ENCODE peak calls at places on chromosomes 12 and 14, in eight cellular contexts. T is IMR-90, N is colonic mucosa, W is GM23248, Q is fibroblast of lung, D is astrocyte, S is GM12878, B is HCT116. F is an unnamed sample. For H3K4me1, the result is how much of the 10 kb centered on the place peaks cover.

GRCh38 chr12:55684761-55685370 is 22.8 kb downstream of the ITGA7 start:
- DNase-seq in S (no peak), T (no peak), N (no peak), Q (no peak), W (no peak), D (no peak), B (no peak), F (no peak)

GRCh38 chr12:103247531-103247930 is 248.2 kb downstream of the C12orf42 start:
- DNase-seq in W (no peak), Q (no peak), N (no peak), D (no peak), S (no peak), T (no peak), B (no peak), F (no peak)

GRCh38 chr14:37230551-37231194 is 32.9 kb downstream of the MIPOL1 start:
- DNase-seq in D (peak), B (peak), Q (peak), W (peak), N (no peak), S (no peak), T (peak), F (peak)

GRCh38 chr14:51014086-51014485 is 69.8 kb upstream of the PYGL start:
- DNase-seq in T (peak), N (no peak), S (no peak), Q (peak), B (no peak), W (peak), D (peak), F (peak)

GRCh38 chr14:68749487-68750475 is 43.1 kb downstream of the ZFP36L1 start:
- DNase-seq in B (no peak), T (peak), D (peak), N (no peak), Q (peak), W (no peak), S (no peak), F (no peak)

GRCh38 chr14:99316281-99317163 is 44.5 kb upstream of the BCL11B start:
- DNase-seq in S (no peak), N (peak), W (no peak), Q (no peak), D (no peak), B (peak), T (no peak), F (no peak)

GRCh38 chr12:129162805-129163204 is 309.5 kb downstream of the GLT1D1 start:
- DNase-seq in D (no peak), T (no peak), S (no peak), B (no peak), N (no peak), Q (no peak), W (no peak), F (no peak)

GRCh38 chr14:53955234-53955556 is 1.4 kb downstream of the BMP4 start:
- DNase-seq in W (no peak), T (no peak), S (no peak), N (no peak), B (no peak), Q (no peak), D (no peak), F (no peak)

GRCh38 chr14:100543471-100544455 is 43.5 kb downstream of the BEGAIN start:
- DNase-seq in W (no peak), T (no peak), D (no peak), N (no peak), Q (no peak), B (no peak), S (no peak), F (no peak)

GRCh38 chr14:104296388-104297312 is 158.3 kb downstream of the KIF26A start:
- DNase-seq in D (no peak), N (no peak), T (no peak), B (no peak), Q (no peak), W (no peak), S (no peak), F (no peak)

GRCh38 chr14:100078216-100078780 is 13.1 kb downstream of the EVL start:
- DNase-seq in N (peak), Q (no peak), D (no peak), S (no peak), W (no peak), B (no peak), T (no peak), F (no peak)

GRCh38 chr12:64796205-64796845 is 28.1 kb upstream of the TBC1D30 start:
- DNase-seq in N (peak), T (peak), B (peak), S (no peak), Q (peak), W (peak), D (peak), F (peak)

GRCh38 chr12:70241845-70242244 is 1.4 kb upstream of the CNOT2 start:
- DNase-seq in B (no peak), W (no peak), Q (no peak), D (no peak), N (no peak), S (no peak), T (no peak), F (no peak)

GRCh38 chr12:124080649-124081048 is 107.6 kb downstream of the ZNF664 start:
- DNase-seq in D (no peak), B (no peak), T (no peak), S (no peak), N (no peak), Q (no peak), W (no peak), F (no peak)

GRCh38 chr12:49903351-49903699 is 375 bp downstream of the FAIM2 start:
- DNase-seq in S (no peak), N (no peak), D (no peak), B (no peak), W (no peak), T (no peak), Q (no peak), F (no peak)

GRCh38 chr12:80553316-80553715 is 109.3 kb downstream of the PTPRQ start:
- DNase-seq in D (peak), B (peak), W (peak), T (peak), N (no peak), S (no peak), Q (peak), F (peak)

GRCh38 chr14:31070431-31070830 is 44.3 kb upstream of the STRN3 start:
- DNase-seq in T (peak), B (no peak), Q (peak), D (peak), W (peak), S (no peak), N (no peak), F (peak)

GRCh38 chr14:54901380-54902142 is 1.1 kb downstream of the GCH1 start:
- DNase-seq in B (no peak), T (no peak), S (no peak), N (peak), Q (no peak), W (peak), D (no peak), F (no peak)

GRCh38 chr12:103441437-103442186 is 54.2 kb downstream of the C12orf42 start:
- DNase-seq in Q (no peak), N (peak), T (no peak), D (no peak), S (peak), W (no peak), B (no peak), F (no peak)

GRCh38 chr12:71441836-71442566 is 2.4 kb downstream of the LGR5 start:
- DNase-seq in W (no peak), T (no peak), D (no peak), N (no peak), Q (no peak), B (no peak), S (no peak), F (no peak)

GRCh38 chr12:97109441-97109840 is 202.4 kb downstream of the NEDD1 start:
- DNase-seq in T (no peak), N (no peak), D (no peak), W (no peak), Q (no peak), S (no peak), B (no peak), F (no peak)

GRCh38 chr12:52307836-52308806 is 13.1 kb downstream of the KRT83 start:
- DNase-seq in N (peak), S (no peak), T (peak), B (peak), D (peak), Q (peak), W (peak), F (peak)

GRCh38 chr12:25433581-25434325 is 119.3 kb downstream of the LMNTD1 start:
- DNase-seq in D (peak), S (no peak), Q (peak), B (no peak), W (peak), N (no peak), T (peak), F (peak)

GRCh38 chr14:54186821-54187365 is 209.9 kb upstream of the CDKN3 start:
- DNase-seq in B (no peak), S (no peak), D (no peak), T (no peak), N (no peak), Q (no peak), W (no peak), F (no peak)

GRCh38 chr12:20314325-20314724 is 54.0 kb upstream of the PDE3A start:
- DNase-seq in Q (peak), T (peak), W (peak), D (peak), S (no peak), B (no peak), N (no peak), F (peak)

GRCh38 chr12:28035483-28035882 is 63.0 kb upstream of the PTHLH start:
- DNase-seq in W (peak), N (no peak), D (peak), B (no peak), S (no peak), Q (peak), T (peak), F (peak)

GRCh38 chr14:64569108-64570045 is 19.6 kb downstream of the PPP1R36 start:
- DNase-seq in Q (peak), T (peak), S (no peak), N (no peak), D (peak), B (peak), W (peak), F (peak)

GRCh38 chr12:50647031-50647430 is 116.9 kb upstream of the ATF1 start:
- DNase-seq in B (no peak), S (no peak), D (no peak), T (no peak), N (no peak), W (no peak), Q (no peak), F (no peak)

GRCh38 chr12:55057466-55057865 is 37.7 kb downstream of the NEUROD4 start:
- DNase-seq in T (no peak), Q (no peak), W (no peak), S (no peak), N (no peak), B (no peak), D (no peak), F (no peak)

GRCh38 chr12:44000309-44000952 is 164.6 kb downstream of the TMEM117 start:
- DNase-seq in D (peak), W (peak), N (peak), T (peak), Q (peak), B (peak), S (no peak), F (peak)

GRCh38 chr14:79405511-79405910 is 805.8 kb downstream of the DIO2 start:
- DNase-seq in Q (no peak), S (no peak), T (no peak), N (no peak), D (no peak), W (no peak), B (no peak), F (no peak)

DNA sequence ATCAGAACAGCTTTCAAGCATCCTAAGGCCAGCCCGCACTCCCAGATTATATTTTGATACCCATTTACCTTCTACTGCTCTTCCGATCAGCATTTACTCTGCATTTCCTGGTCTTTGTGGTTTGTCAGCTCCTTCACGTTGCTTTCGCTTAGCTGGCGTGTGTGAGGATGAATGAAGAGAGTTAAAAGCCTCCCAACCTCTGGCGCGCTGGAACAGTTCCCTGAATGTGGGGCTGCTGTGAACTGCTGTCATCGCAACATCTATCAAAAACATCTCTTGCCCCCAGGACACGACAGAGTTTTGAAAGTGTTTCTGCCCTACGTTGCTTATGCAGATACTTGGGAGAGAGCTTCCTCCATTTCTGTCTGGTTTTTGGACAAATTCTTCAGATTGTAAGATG is 129.2 kb downstream of the KCNA5 start:
- DNase-seq in W (no peak), D (no peak), N (no peak), B (no peak), S (no peak), Q (no peak), T (no peak), F (no peak)
- H3K4me3 ChIP-seq in W (no peak), D (no peak), N (no peak), B (no peak), S (no peak), Q (no peak), T (no peak), F (no peak)

DNA sequence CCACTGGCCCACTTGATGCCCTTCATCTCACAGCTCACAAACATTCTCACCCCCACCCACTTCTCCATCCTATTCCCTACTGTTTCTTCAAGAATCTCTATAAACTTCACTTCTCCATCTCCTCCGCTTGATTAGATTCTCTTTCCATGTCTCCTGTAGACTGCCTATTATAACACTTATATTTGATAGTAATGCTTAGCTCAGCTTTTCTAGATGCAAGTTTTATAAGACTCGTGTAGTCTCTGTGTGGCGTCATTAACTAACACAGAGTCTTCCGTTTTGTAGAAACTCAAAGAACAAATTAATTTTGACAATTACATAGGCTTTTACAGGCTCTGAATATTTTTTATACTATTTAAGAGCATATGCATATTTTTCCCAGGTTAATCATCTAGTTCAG is 25.7 kb downstream of the KCNC2 start:
- DNase-seq in T (no peak), Q (no peak), B (no peak), D (no peak), N (no peak), W (no peak), S (no peak), F (no peak)
- H3K9ac ChIP-seq in T (no peak), Q (no peak), B (no peak), D (no peak), N (no peak), W (no peak), S (no peak), F (no peak)

GRCh38 chr12:120890963-120891362 is 13.2 kb downstream of the SPPL3 start:
- DNase-seq in S (no peak), W (no peak), D (no peak), Q (no peak), B (no peak), N (no peak), T (no peak), F (no peak)
- H3K4me1 ChIP-seq in S (under half), W (under half), D (under half), Q (under half), B (under half), N (under half), T (under half), F (under half)

GRCh38 chr12:53886996-53887395 is 51.6 kb upstream of the HOXC13 start:
- DNase-seq in T (no peak), B (no peak), D (no peak), Q (no peak), W (no peak), S (no peak), N (no peak), F (no peak)
- H3K4me3 ChIP-seq in T (no peak), B (no peak), D (no peak), Q (no peak), W (no peak), S (no peak), N (no peak), F (no peak)

GRCh38 chr12:99767809-99768208 is 120.3 kb downstream of the GARIN6 start:
- DNase-seq in Q (peak), D (peak), T (peak), S (no peak), N (no peak), W (peak), B (peak), F (peak)
- H3K9ac ChIP-seq in Q (no peak), D (no peak), T (no peak), S (no peak), N (no peak), W (no peak), B (no peak), F (peak)

DNA sequence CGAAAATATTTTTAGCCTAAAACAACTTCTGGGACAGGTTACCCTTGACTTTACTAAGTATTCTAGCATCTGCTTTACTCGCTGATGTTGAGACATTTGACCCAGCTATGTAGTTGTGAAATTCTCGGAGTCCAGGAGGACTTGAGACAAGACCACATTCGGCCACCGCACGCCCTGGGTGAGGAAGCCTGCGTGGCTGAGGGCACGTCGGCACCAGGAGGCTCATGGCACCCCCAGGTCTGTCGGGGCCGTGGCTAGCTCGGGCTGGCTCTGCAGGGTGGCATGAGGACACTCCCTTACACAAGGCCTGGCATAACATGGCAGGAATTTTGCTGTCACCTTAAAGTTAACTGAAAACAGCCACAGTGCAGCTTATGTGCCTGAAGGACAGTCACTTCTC is 58.1 kb upstream of the MMP17 start:
- DNase-seq in S (no peak), W (no peak), B (no peak), N (no peak), D (no peak), T (no peak), Q (no peak), F (no peak)
- H3K4me1 ChIP-seq in S (under half), W (under half), B (under half), N (under half), D (under half), T (under half), Q (under half), F (under half)

GRCh38 chr12:10612954-10613333 is 465 bp downstream of the MAGOHB start:
- DNase-seq in W (peak), N (no peak), S (no peak), T (no peak), Q (peak), D (no peak), B (no peak), F (no peak)

GRCh38 chr12:10610188-10610587 is 3.2 kb downstream of the MAGOHB start:
- DNase-seq in T (no peak), W (no peak), B (no peak), D (no peak), N (no peak), Q (no peak), S (no peak), F (no peak)

GRCh38 chr12:10614056-10614370 is 604 bp upstream of the MAGOHB start:
- DNase-seq in T (no peak), W (no peak), S (no peak), Q (peak), D (no peak), N (no peak), B (no peak), F (no peak)

GRCh38 chr12:10613334-10614055 is at the start of gene MAGOHB:
- DNase-seq in T (peak), S (peak), D (peak), N (peak), Q (peak), W (peak), B (peak), F (peak)

DNA sequence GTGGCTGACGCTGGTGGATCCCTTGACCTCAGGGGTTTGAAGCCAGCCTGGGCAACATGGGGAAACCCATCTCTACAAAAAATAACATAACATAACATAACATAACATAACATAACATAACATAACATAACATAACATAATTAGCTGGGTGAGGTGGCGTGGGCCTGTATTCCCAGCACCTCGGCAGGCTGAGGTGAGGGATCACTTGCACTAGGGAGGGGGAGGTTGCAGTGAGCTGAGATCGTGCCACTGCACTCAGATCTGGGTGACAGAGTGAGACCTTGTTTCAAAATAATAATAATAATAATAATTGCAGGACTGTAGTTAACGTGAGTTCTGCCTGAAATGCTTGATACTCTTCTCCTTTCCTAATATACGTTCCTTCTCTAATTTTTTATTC is 1.3 kb downstream of the MAGOHB start:
- DNase-seq in T (no peak), D (no peak), Q (no peak), B (no peak), W (no peak), N (no peak), S (no peak), F (no peak)
- H3K4me3 ChIP-seq in T (no peak), D (peak), Q (peak), B (peak), W (peak), N (peak), S (peak), F (peak)

GRCh38 chr12:57135939-57136338 is 7.7 kb downstream of the LRP1 start:
- DNase-seq in D (no peak), T (peak), N (no peak), W (peak), Q (peak), B (no peak), S (no peak), F (peak)

GRCh38 chr12:57139796-57140649 is 7.4 kb downstream of the LRP1-AS start:
- DNase-seq in Q (peak), D (peak), T (peak), N (no peak), S (no peak), W (peak), B (no peak), F (peak)

GRCh38 chr12:57135487-57135886 is 7.2 kb downstream of the LRP1 start:
- DNase-seq in W (peak), T (peak), N (no peak), S (no peak), Q (peak), B (no peak), D (no peak), F (peak)

GRCh38 chr12:57141249-57141648 is 6.2 kb downstream of the LRP1-AS start:
- DNase-seq in S (no peak), N (no peak), B (no peak), W (no peak), D (no peak), Q (no peak), T (no peak), F (no peak)

DNA sequence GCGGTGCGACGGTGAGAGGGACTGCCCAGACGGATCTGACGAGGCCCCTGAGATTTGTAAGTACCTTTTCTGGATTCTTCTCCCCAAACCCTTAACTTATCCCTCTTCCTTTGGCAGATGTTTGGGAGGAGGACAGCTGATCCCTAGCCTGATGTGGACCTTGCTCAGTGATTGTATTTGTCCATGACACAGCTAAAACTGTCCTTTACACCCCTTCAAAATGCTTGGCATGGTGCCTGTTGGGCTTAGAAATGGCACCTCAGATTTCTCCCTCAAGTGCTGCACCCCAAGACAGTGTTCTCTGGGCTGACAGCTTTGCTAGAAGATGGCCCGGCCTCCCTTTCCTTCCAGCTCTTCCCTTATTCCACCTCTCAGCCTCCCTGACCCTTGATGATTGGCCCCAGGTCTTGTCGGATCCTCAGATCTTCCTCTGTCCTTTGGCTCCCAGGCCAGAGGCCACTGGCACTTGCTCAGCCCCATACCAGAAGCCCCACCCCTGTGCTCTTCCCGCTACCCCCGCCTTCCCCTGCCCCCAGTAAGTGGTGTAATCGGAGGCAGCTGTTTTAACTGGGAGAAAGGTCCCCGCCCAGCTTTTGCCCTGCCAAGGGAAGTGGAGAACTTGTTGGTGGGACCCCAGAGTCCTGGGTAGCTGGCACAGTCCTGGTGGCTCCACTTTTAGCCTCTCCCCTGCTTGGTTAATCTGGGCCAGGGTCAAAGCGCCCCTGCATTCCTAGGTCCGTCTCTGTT is 8.7 kb downstream of the LRP1-AS start:
- DNase-seq in S (no peak), B (no peak), Q (peak), D (no peak), T (no peak), N (peak), W (peak), F (peak)
- H3K9ac ChIP-seq in S (no peak), B (no peak), Q (no peak), D (no peak), T (no peak), N (peak), W (peak), F (peak)

F was measured in adipocyte.